ENCODE peak calls at places on chromosomes 2 and 18, in eight cellular contexts. One of them, this sample, is unnamed.

GRCh38 chr2:107588181-107588580 is 238.5 kb upstream of the RGPD4 start:
- DNase-seq in heart right ventricle: no peak
- DNase-seq in CD8-positive, alpha-beta T cell: no peak
- DNase-seq in tibial nerve: no peak
- DNase-seq in uterus: no peak
- DNase-seq in PC-9: no peak
- DNase-seq in coronary artery: no peak
- DNase-seq in A549: no peak
- DNase-seq in this sample: no peak

GRCh38 chr2:146992057-146992456 is 852.8 kb upstream of the ACVR2A start:
- DNase-seq in uterus: no peak
- DNase-seq in CD8-positive, alpha-beta T cell: no peak
- DNase-seq in A549: no peak
- DNase-seq in tibial nerve: no peak
- DNase-seq in heart right ventricle: no peak
- DNase-seq in PC-9: no peak
- DNase-seq in coronary artery: no peak
- DNase-seq in this sample: no peak

GRCh38 chr2:239758325-239758877 is 266.7 kb downstream of the NDUFA10 start:
- DNase-seq in tibial nerve: no peak
- DNase-seq in heart right ventricle: no peak
- DNase-seq in PC-9: peak; percentile 44
- DNase-seq in CD8-positive, alpha-beta T cell: no peak
- DNase-seq in coronary artery: no peak
- DNase-seq in A549: peak; percentile 72
- DNase-seq in uterus: no peak
- DNase-seq in this sample: no peak

GRCh38 chr18:56641714-56642331 is 3.4 kb upstream of the TXNL1 start:
- DNase-seq in PC-9: no peak
- DNase-seq in uterus: no peak
- DNase-seq in A549: no peak
- DNase-seq in heart right ventricle: no peak
- DNase-seq in coronary artery: no peak
- DNase-seq in tibial nerve: no peak
- DNase-seq in CD8-positive, alpha-beta T cell: no peak
- DNase-seq in this sample: no peak

GRCh38 chr18:10271481-10271880 is 183.0 kb upstream of the APCDD1 start:
- DNase-seq in coronary artery: no peak
- DNase-seq in PC-9: no peak
- DNase-seq in CD8-positive, alpha-beta T cell: no peak
- DNase-seq in uterus: no peak
- DNase-seq in heart right ventricle: no peak
- DNase-seq in tibial nerve: no peak
- DNase-seq in A549: no peak
- DNase-seq in this sample: no peak

GRCh38 chr18:79903787-79904356 is 47.6 kb downstream of the SLC66A2 start:
- DNase-seq in A549: no peak
- DNase-seq in tibial nerve: no peak
- DNase-seq in coronary artery: peak; percentile 65
- DNase-seq in uterus: peak; percentile 12
- DNase-seq in PC-9: no peak
- DNase-seq in CD8-positive, alpha-beta T cell: no peak
- DNase-seq in heart right ventricle: no peak
- DNase-seq in this sample: peak; percentile 62

GRCh38 chr2:183070942-183071844 is 7.4 kb upstream of the DUSP19 start:
- DNase-seq in coronary artery: no peak
- DNase-seq in A549: peak; percentile 30
- DNase-seq in PC-9: peak; percentile 27
- DNase-seq in CD8-positive, alpha-beta T cell: no peak
- DNase-seq in heart right ventricle: peak; percentile 40
- DNase-seq in uterus: no peak
- DNase-seq in tibial nerve: peak; percentile 13
- DNase-seq in this sample: peak; percentile 71

GRCh38 chr2:96353032-96353561 is 17.5 kb downstream of the NCAPH start:
- DNase-seq in CD8-positive, alpha-beta T cell: no peak
- DNase-seq in tibial nerve: no peak
- DNase-seq in PC-9: no peak
- DNase-seq in uterus: peak; percentile 26
- DNase-seq in coronary artery: peak; percentile 78
- DNase-seq in A549: no peak
- DNase-seq in heart right ventricle: peak; percentile 70
- DNase-seq in this sample: peak; percentile 85

GRCh38 chr18:10559566-10560456 is 34.0 kb downstream of the NAPG start:
- DNase-seq in heart right ventricle: no peak
- DNase-seq in coronary artery: no peak
- DNase-seq in A549: no peak
- DNase-seq in CD8-positive, alpha-beta T cell: no peak
- DNase-seq in uterus: no peak
- DNase-seq in PC-9: no peak
- DNase-seq in tibial nerve: no peak
- DNase-seq in this sample: no peak

GRCh38 chr2:32453242-32454062 is 96.6 kb downstream of the BIRC6 start:
- DNase-seq in uterus: no peak
- DNase-seq in PC-9: no peak
- DNase-seq in CD8-positive, alpha-beta T cell: no peak
- DNase-seq in A549: no peak
- DNase-seq in heart right ventricle: no peak
- DNase-seq in tibial nerve: no peak
- DNase-seq in coronary artery: no peak
- DNase-seq in this sample: no peak

GRCh38 chr2:238238766-238239551 is 879 bp downstream of the HES6 start:
- DNase-seq in heart right ventricle: peak; percentile 36
- DNase-seq in A549: no peak
- DNase-seq in tibial nerve: no peak
- DNase-seq in CD8-positive, alpha-beta T cell: no peak
- DNase-seq in PC-9: no peak
- DNase-seq in uterus: no peak
- DNase-seq in coronary artery: peak; percentile 74
- DNase-seq in this sample: no peak

GRCh38 chr2:189092936-189093335 is 86.6 kb downstream of the COL5A2 start:
- DNase-seq in tibial nerve: peak; percentile 49
- DNase-seq in coronary artery: no peak
- DNase-seq in A549: no peak
- DNase-seq in uterus: peak; percentile 52
- DNase-seq in PC-9: no peak
- DNase-seq in CD8-positive, alpha-beta T cell: no peak
- DNase-seq in heart right ventricle: no peak
- DNase-seq in this sample: peak; percentile 65

GRCh38 chr2:240257940-240258580 is 117.6 kb upstream of the OTOS start:
- DNase-seq in coronary artery: no peak
- DNase-seq in PC-9: no peak
- DNase-seq in tibial nerve: no peak
- DNase-seq in uterus: no peak
- DNase-seq in A549: no peak
- DNase-seq in CD8-positive, alpha-beta T cell: no peak
- DNase-seq in heart right ventricle: peak; percentile 10
- DNase-seq in this sample: peak; percentile 62

GRCh38 chr2:240687741-240688562 is 3.7 kb upstream of the AQP12A start:
- DNase-seq in CD8-positive, alpha-beta T cell: no peak
- DNase-seq in heart right ventricle: no peak
- DNase-seq in tibial nerve: no peak
- DNase-seq in A549: no peak
- DNase-seq in uterus: no peak
- DNase-seq in PC-9: no peak
- DNase-seq in coronary artery: peak; percentile 65
- DNase-seq in this sample: no peak

GRCh38 chr2:54569745-54570296 is 113.7 kb downstream of the SPTBN1 start:
- DNase-seq in heart right ventricle: no peak
- DNase-seq in uterus: no peak
- DNase-seq in A549: no peak
- DNase-seq in CD8-positive, alpha-beta T cell: no peak
- DNase-seq in coronary artery: no peak
- DNase-seq in tibial nerve: no peak
- DNase-seq in PC-9: no peak
- DNase-seq in this sample: no peak

GRCh38 chr2:230703514-230703913 is 9.1 kb upstream of the CAB39 start:
- DNase-seq in uterus: no peak
- DNase-seq in A549: no peak
- DNase-seq in CD8-positive, alpha-beta T cell: no peak
- DNase-seq in tibial nerve: no peak
- DNase-seq in coronary artery: no peak
- DNase-seq in heart right ventricle: no peak
- DNase-seq in PC-9: no peak
- DNase-seq in this sample: no peak

GRCh38 chr2:231411237-231411636 is 15.7 kb downstream of the B3GNT7 start:
- DNase-seq in uterus: no peak
- DNase-seq in PC-9: no peak
- DNase-seq in A549: no peak
- DNase-seq in CD8-positive, alpha-beta T cell: no peak
- DNase-seq in tibial nerve: no peak
- DNase-seq in coronary artery: no peak
- DNase-seq in heart right ventricle: no peak
- DNase-seq in this sample: no peak

GRCh38 chr2:112065966-112066365 is 10.9 kb downstream of the TMEM87B start:
- DNase-seq in A549: no peak
- DNase-seq in uterus: no peak
- DNase-seq in heart right ventricle: no peak
- DNase-seq in CD8-positive, alpha-beta T cell: no peak
- DNase-seq in PC-9: no peak
- DNase-seq in coronary artery: no peak
- DNase-seq in tibial nerve: no peak
- DNase-seq in this sample: no peak

DNA sequence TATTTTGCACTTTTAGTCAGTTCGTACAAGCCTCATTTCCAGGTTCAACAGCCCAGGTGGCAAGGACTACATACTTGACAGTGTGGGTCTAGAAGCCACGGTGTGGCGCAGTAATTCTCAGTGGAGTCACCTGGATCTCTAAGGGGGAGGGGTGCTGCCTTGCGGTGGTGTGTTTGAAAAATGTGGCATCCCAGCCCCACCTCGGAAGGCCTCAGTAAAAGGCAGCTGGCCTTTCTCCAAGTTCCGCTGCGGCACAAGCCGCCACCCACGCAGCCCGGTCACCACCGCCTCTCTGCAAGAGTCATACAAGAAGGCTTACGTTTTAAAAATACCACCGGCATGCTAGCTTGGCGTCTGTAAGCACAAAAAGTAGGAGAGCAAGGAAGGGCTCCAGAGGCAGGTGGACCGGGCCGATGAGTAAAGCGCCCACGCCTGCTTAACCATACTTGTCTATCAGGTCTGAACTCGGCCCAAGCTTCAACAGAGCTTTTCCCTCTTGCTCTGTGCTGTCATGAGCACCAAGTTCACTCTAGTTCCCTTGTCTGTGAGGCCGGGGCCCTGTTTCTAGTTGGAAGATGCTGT is 49.5 kb downstream of the SPRED2 start:
- DNase-seq in uterus: peak; percentile 67
- DNase-seq in A549: peak; percentile 44
- DNase-seq in CD8-positive, alpha-beta T cell: peak; percentile 43
- DNase-seq in coronary artery: peak; percentile 87
- DNase-seq in PC-9: peak; percentile 98
- DNase-seq in heart right ventricle: peak; percentile 75
- DNase-seq in tibial nerve: peak; percentile 65
- DNase-seq in this sample: peak; percentile 76
- H3K4me3 ChIP-seq in uterus: no peak overlapping the region
- H3K4me3 ChIP-seq in A549: no peak overlapping the region
- H3K4me3 ChIP-seq in CD8-positive, alpha-beta T cell: no peak overlapping the region
- H3K4me3 ChIP-seq in coronary artery: peak overlapping the region; percentile 51
- H3K4me3 ChIP-seq in PC-9: peak overlapping the region; percentile 15
- H3K4me3 ChIP-seq in heart right ventricle: peak overlapping the region; percentile 36
- H3K4me3 ChIP-seq in tibial nerve: peak overlapping the region; percentile 7
- H3K4me3 ChIP-seq in this sample: peak overlapping the region; percentile 13

GRCh38 chr2:216601632-216602409 is 31.4 kb upstream of the IGFBP2 start:
- DNase-seq in uterus: no peak
- DNase-seq in heart right ventricle: no peak
- DNase-seq in coronary artery: no peak
- DNase-seq in tibial nerve: no peak
- DNase-seq in PC-9: no peak
- DNase-seq in CD8-positive, alpha-beta T cell: no peak
- DNase-seq in A549: no peak
- DNase-seq in this sample: no peak

GRCh38 chr2:216604458-216604857 is 28.8 kb upstream of the IGFBP2 start:
- DNase-seq in tibial nerve: no peak
- DNase-seq in PC-9: no peak
- DNase-seq in heart right ventricle: no peak
- DNase-seq in uterus: no peak
- DNase-seq in coronary artery: no peak
- DNase-seq in A549: no peak
- DNase-seq in CD8-positive, alpha-beta T cell: no peak
- DNase-seq in this sample: no peak

GRCh38 chr2:216603010-216603883 is 30.0 kb upstream of the IGFBP2 start:
- DNase-seq in heart right ventricle: no peak
- DNase-seq in tibial nerve: no peak
- DNase-seq in uterus: no peak
- DNase-seq in PC-9: no peak
- DNase-seq in A549: no peak
- DNase-seq in coronary artery: no peak
- DNase-seq in CD8-positive, alpha-beta T cell: no peak
- DNase-seq in this sample: no peak

GRCh38 chr2:216606551-216607527 is 26.4 kb upstream of the IGFBP2 start:
- DNase-seq in heart right ventricle: no peak
- DNase-seq in coronary artery: no peak
- DNase-seq in tibial nerve: no peak
- DNase-seq in uterus: no peak
- DNase-seq in CD8-positive, alpha-beta T cell: peak; percentile 1
- DNase-seq in PC-9: no peak
- DNase-seq in A549: no peak
- DNase-seq in this sample: no peak

GRCh38 chr2:216603884-216604245 is 29.4 kb upstream of the IGFBP2 start:
- DNase-seq in A549: no peak
- DNase-seq in CD8-positive, alpha-beta T cell: no peak
- DNase-seq in tibial nerve: no peak
- DNase-seq in heart right ventricle: no peak
- DNase-seq in PC-9: no peak
- DNase-seq in coronary artery: no peak
- DNase-seq in uterus: no peak
- DNase-seq in this sample: no peak
- H3K27ac ChIP-seq in A549: no peak overlapping the region
- H3K27ac ChIP-seq in CD8-positive, alpha-beta T cell: no peak overlapping the region
- H3K27ac ChIP-seq in tibial nerve: no peak overlapping the region
- H3K27ac ChIP-seq in heart right ventricle: no peak overlapping the region
- H3K27ac ChIP-seq in PC-9: peak overlapping the region; percentile 87
- H3K27ac ChIP-seq in coronary artery: no peak overlapping the region
- H3K27ac ChIP-seq in uterus: no peak overlapping the region
- H3K27ac ChIP-seq in this sample: no peak overlapping the region

DNA sequence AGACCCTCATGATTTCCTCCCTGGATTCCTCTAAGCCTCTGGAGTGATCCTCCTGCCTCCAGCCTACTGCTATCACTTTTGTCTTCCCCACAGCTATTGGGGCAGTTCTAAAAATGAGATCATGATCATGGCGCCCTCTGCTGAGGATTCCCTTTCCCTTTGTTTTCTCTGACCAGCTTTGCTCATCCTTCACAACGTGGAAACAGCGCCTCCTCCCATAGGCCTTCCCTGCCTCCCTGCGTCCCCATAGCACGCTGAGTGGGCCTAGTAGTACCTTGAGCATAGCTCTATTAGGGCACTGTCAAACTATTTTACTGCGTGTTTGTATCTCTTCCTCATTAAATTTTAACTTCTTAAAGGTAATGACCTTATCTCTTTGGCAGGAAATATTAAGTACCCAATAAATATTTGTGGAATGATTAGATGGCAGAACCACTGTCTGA is 207.0 kb upstream of the FANCL start:
- DNase-seq in CD8-positive, alpha-beta T cell: no peak
- DNase-seq in coronary artery: no peak
- DNase-seq in tibial nerve: peak; percentile 31
- DNase-seq in PC-9: peak; percentile 64
- DNase-seq in heart right ventricle: no peak
- DNase-seq in uterus: peak; percentile 23
- DNase-seq in A549: peak; percentile 53
- DNase-seq in this sample: no peak
- TF ChIP-seq CTCF in CD8-positive, alpha-beta T cell: no peak
- TF ChIP-seq CTCF in coronary artery: no peak
- TF ChIP-seq CTCF in tibial nerve: no peak
- TF ChIP-seq CTCF in PC-9: peak; percentile 70
- TF ChIP-seq CTCF in heart right ventricle: peak; percentile 51
- TF ChIP-seq CTCF in uterus: peak; percentile 40
- TF ChIP-seq CTCF in A549: peak; percentile 97
- TF ChIP-seq CTCF in this sample: peak; percentile 12

GRCh38 chr2:42171396-42171971 is 2.3 kb downstream of the EML4 start:
- DNase-seq in CD8-positive, alpha-beta T cell: no peak
- DNase-seq in uterus: no peak
- DNase-seq in PC-9: no peak
- DNase-seq in tibial nerve: no peak
- DNase-seq in coronary artery: no peak
- DNase-seq in A549: no peak
- DNase-seq in heart right ventricle: no peak
- DNase-seq in this sample: no peak
- H3K4me3 ChIP-seq in CD8-positive, alpha-beta T cell: peak overlapping the region; percentile 72
- H3K4me3 ChIP-seq in uterus: no peak overlapping the region
- H3K4me3 ChIP-seq in PC-9: peak overlapping the region; percentile 70
- H3K4me3 ChIP-seq in tibial nerve: peak overlapping the region; percentile 87
- H3K4me3 ChIP-seq in coronary artery: peak overlapping the region; percentile 96
- H3K4me3 ChIP-seq in A549: peak overlapping the region; percentile 71
- H3K4me3 ChIP-seq in heart right ventricle: peak overlapping the region; percentile 95
- H3K4me3 ChIP-seq in this sample: peak overlapping the region; percentile 15